ENCODE peak calls at places on chromosomes 6 and 20, in eight cellular contexts. Z is NT2/D1, O is activated T-cell treated with anti-CD3 and anti-CD28 coated beads for 1 hour, G is HuH-7.5, M is heart right ventricle, A is iPS DF 6.9, S is endothelial cell, Q is cerebellum. N is an unnamed sample.

GRCh38 chr20:16125810-16126209 is 447.4 kb downstream of the KIF16B start:
- DNase-seq in O (no peak), G (no peak), M (no peak), Z (no peak), Q (no peak), S (no peak), A (no peak), N (no peak)

GRCh38 chr6:128518531-128519131 is 1.8 kb downstream of the PTPRK start:
- DNase-seq in O (no peak), G (no peak), S (no peak), Z (no peak), M (no peak), Q (no peak), A (no peak), N (peak)

GRCh38 chr6:33806795-33807194 is 3.0 kb upstream of the MLN start:
- DNase-seq in O (no peak), A (no peak), G (no peak), M (no peak), Q (no peak), S (no peak), Z (no peak), N (no peak)

GRCh38 chr20:53413188-53413631 is 180.4 kb downstream of the ZNF217 start:
- DNase-seq in A (peak), M (peak), G (peak), S (peak), Z (peak), O (peak), Q (no peak), N (peak)

GRCh38 chr20:34365765-34366213 is 2.7 kb downstream of the ITCH start:
- DNase-seq in S (no peak), Q (no peak), A (no peak), G (no peak), Z (no peak), M (no peak), O (no peak), N (no peak)

GRCh38 chr6:20572940-20573339 is 38.7 kb downstream of the CDKAL1 start:
- DNase-seq in M (no peak), Q (no peak), G (no peak), O (no peak), S (no peak), A (no peak), Z (no peak), N (no peak)

GRCh38 chr6:45394586-45395095 is 16.9 kb upstream of the SUPT3H start:
- DNase-seq in M (no peak), Q (no peak), G (no peak), O (no peak), S (no peak), Z (no peak), A (no peak), N (no peak)

GRCh38 chr6:30541515-30542403 is 14.5 kb downstream of the GNL1 start:
- DNase-seq in M (peak), Q (peak), A (no peak), O (peak), G (peak), S (peak), Z (no peak), N (peak)

GRCh38 chr20:46014517-46015396 is 6.0 kb downstream of the MMP9 start:
- DNase-seq in S (no peak), G (no peak), A (no peak), Z (no peak), M (no peak), Q (no peak), O (no peak), N (no peak)

GRCh38 chr6:55892749-55893357 is 17.5 kb upstream of the BMP5 start:
- DNase-seq in O (no peak), G (no peak), S (no peak), Q (no peak), M (no peak), A (no peak), Z (no peak), N (no peak)

GRCh38 chr6:39072830-39073229 is 24.2 kb downstream of the GLP1R start:
- DNase-seq in A (no peak), Z (no peak), G (no peak), S (no peak), Q (no peak), M (no peak), O (no peak), N (no peak)

GRCh38 chr6:52514514-52514913 is 62.3 kb downstream of the TRAM2 start:
- DNase-seq in G (no peak), Q (no peak), M (peak), O (no peak), A (no peak), Z (no peak), S (no peak), N (no peak)

GRCh38 chr6:132818404-132819359 is 4.3 kb downstream of the RPS12 start:
- DNase-seq in A (no peak), S (no peak), O (no peak), G (no peak), Z (no peak), Q (no peak), M (no peak), N (no peak)

GRCh38 chr20:31605902-31606677 is 1.0 kb downstream of the ID1 start:
- DNase-seq in Q (no peak), G (peak), A (no peak), O (peak), S (no peak), M (peak), Z (no peak), N (peak)

GRCh38 chr20:58515240-58516212 is at the start of gene APCDD1L:
- DNase-seq in M (no peak), Z (no peak), O (no peak), S (no peak), G (peak), Q (no peak), A (no peak), N (no peak)

GRCh38 chr6:95286874-95287273 is 290.5 kb upstream of the MANEA start:
- DNase-seq in Q (no peak), Z (no peak), G (no peak), A (no peak), M (no peak), O (no peak), S (no peak), N (no peak)

GRCh38 chr6:25675172-25675571 is 23.2 kb downstream of the SCGN start:
- DNase-seq in S (no peak), G (no peak), Z (no peak), M (no peak), Q (no peak), A (no peak), O (no peak), N (no peak)

N was measured in HT-29.